ENCODE peak calls at places on chromosomes 13 and 19, in seven cellular contexts. P is nephron progenitor cell, V is left lung, Y is NB4, U is GM20000, S is cardiac muscle cell, R is mesothelial cell of epicardium. N is an unnamed sample.

GRCh38 chr13:74464656-74465055 is 330.5 kb upstream of the KLF12 start:
- DNase-seq in P (no peak), V (no peak), Y (no peak), U (no peak), S (no peak), R (no peak), N (no peak)

GRCh38 chr19:1263198-1263597 is 5.9 kb upstream of the CIRBP start:
- DNase-seq in P (no peak), V (no peak), Y (no peak), U (no peak), S (no peak), R (no peak), N (no peak)

GRCh38 chr13:108963846-108964600 is 334.6 kb downstream of the MYO16 start:
- DNase-seq in P (no peak), V (no peak), Y (no peak), U (no peak), S (no peak), R (no peak), N (no peak)

GRCh38 chr19:39568604-39569003 is 28.6 kb upstream of the EID2 start:
- DNase-seq in P (no peak), V (no peak), Y (no peak), U (no peak), S (no peak), R (no peak), N (no peak)

GRCh38 chr13:30819136-30819875 is 84.0 kb downstream of the ALOX5AP start:
- DNase-seq in P (no peak), V (no peak), Y (no peak), U (no peak), S (no peak), R (no peak), N (no peak)

GRCh38 chr19:48481191-48481500 is 12.0 kb downstream of the CYTH2 start:
- DNase-seq in P (no peak), V (no peak), Y (no peak), U (no peak), S (no peak), R (no peak), N (no peak)

GRCh38 chr19:8336072-8336569 is 6.9 kb downstream of the KANK3 start:
- DNase-seq in P (no peak), V (no peak), Y (no peak), U (no peak), S (no peak), R (no peak), N (no peak)

GRCh38 chr19:38285567-38285966 is 18.5 kb upstream of the C19orf33 start:
- DNase-seq in P (no peak), V (no peak), Y (no peak), U (no peak), S (no peak), R (no peak), N (no peak)

GRCh38 chr13:72782717-72783116 is 784 bp downstream of the PIBF1 start:
- DNase-seq in P (peak), V (no peak), Y (peak), U (no peak), S (no peak), R (no peak), N (no peak)

GRCh38 chr13:40082644-40083043 is 427.2 kb downstream of the COG6 start:
- DNase-seq in P (no peak), V (no peak), Y (no peak), U (no peak), S (no peak), R (no peak), N (no peak)

GRCh38 chr13:73849292-73849691 is 284.9 kb downstream of the KLF12 start:
- DNase-seq in P (no peak), V (no peak), Y (peak), U (no peak), S (no peak), R (no peak), N (no peak)

GRCh38 chr13:40609972-40610726 is 56.3 kb downstream of the FOXO1 start:
- DNase-seq in P (no peak), V (no peak), Y (no peak), U (no peak), S (no peak), R (no peak), N (no peak)

GRCh38 chr19:45664575-45664974 is 3.4 kb upstream of the GIPR start:
- DNase-seq in P (no peak), V (no peak), Y (no peak), U (no peak), S (no peak), R (no peak), N (no peak)
- TF ChIP-seq CTCF in P (no peak), V (no peak), Y (no peak), U (no peak), S (no peak), R (no peak), N (no peak)

GRCh38 chr13:48318714-48319457 is 15.3 kb downstream of the RB1 start:
- DNase-seq in P (no peak), V (peak), Y (no peak), U (no peak), S (no peak), R (no peak), N (no peak)
- TF ChIP-seq CTCF in P (no peak), V (no peak), Y (no peak), U (no peak), S (no peak), R (no peak), N (no peak)

GRCh38 chr13:111039735-111040134 is 75.4 kb upstream of the ARHGEF7 start:
- DNase-seq in P (no peak), V (no peak), Y (no peak), U (no peak), S (no peak), R (no peak), N (no peak)
- TF ChIP-seq CTCF in P (no peak), V (no peak), Y (no peak), U (no peak), S (no peak), R (no peak), N (no peak)

DNA sequence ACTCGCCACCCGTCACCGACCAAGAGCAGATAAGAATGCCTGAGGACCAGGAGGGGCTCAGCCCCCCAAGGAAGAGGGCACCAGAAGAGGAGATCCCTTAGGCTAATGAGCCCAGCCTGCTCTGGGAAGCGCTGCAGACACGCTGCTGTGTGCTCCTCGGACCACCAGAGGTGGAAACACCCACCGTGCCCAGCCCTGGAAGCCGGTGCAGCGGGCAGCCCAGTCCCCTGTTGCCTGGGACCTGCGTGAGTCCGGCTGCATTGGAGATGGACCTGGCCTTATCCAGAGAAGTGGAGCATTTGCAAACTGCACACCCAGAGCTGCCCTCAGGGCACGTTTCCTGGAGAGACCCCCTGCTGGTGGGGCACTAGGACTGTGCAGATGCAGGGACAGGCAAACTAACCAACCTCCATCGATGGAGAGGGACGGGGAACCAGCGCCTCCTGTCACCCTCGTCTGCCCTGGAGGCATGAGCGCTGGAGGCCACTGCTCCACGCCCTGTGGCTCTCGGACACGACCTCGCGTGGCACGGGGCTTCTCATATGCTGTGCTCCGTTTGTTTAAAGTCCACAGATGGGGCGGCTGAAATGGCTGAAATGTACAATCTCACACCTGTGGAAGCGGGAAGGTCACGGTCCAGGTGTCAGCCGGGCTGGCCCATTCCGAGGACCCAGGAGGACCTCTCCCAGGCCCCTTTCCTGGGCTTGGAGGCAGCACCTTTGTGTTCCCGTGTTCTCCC is 153.9 kb downstream of the KDM4B start:
- DNase-seq in P (no peak), V (no peak), Y (no peak), U (no peak), S (no peak), R (no peak), N (no peak)
- TF ChIP-seq CTCF in P (no peak), V (no peak), Y (no peak), U (no peak), S (no peak), R (no peak), N (no peak)

GRCh38 chr13:52846567-52847321 is 1.7 kb downstream of the PCDH8 start:
- DNase-seq in P (peak), V (peak), Y (no peak), U (peak), S (peak), R (peak), N (peak)
- TF ChIP-seq CTCF in P (peak), V (no peak), Y (no peak), U (no peak), S (peak), R (peak), N (peak)

GRCh38 chr13:59459972-59460371 is 703.8 kb downstream of the DIAPH3 start:
- DNase-seq in P (no peak), V (no peak), Y (no peak), U (no peak), S (no peak), R (no peak), N (no peak)
- TF ChIP-seq CTCF in P (no peak), V (no peak), Y (no peak), U (no peak), S (no peak), R (no peak), N (no peak)

GRCh38 chr19:2434267-2434666 is 6.9 kb upstream of the TIMM13 start:
- DNase-seq in P (no peak), V (peak), Y (no peak), U (no peak), S (no peak), R (no peak), N (no peak)
- TF ChIP-seq CTCF in P (no peak), V (no peak), Y (no peak), U (no peak), S (no peak), R (no peak), N (no peak)

N was measured in glutamatergic neuron.